ENCODE peak calls at places on chromosome 12, in four cellular contexts. U is AG04450, V is GM23248, Y is GM12878. S is an unnamed sample.

GRCh38 chr12:14256139-14256538 is 109.3 kb upstream of the ATF7IP start:
- DNase-seq in U (no peak), V (peak; percentile 79), Y (no peak), S (no peak)

GRCh38 chr12:120376416-120376815 is 7.5 kb upstream of the MSI1 start:
- DNase-seq in U (no peak), V (no peak), Y (no peak), S (no peak)

GRCh38 chr12:105102673-105103072 is 4.9 kb upstream of the WASHC4 start:
- DNase-seq in U (no peak), V (no peak), Y (no peak), S (no peak)

GRCh38 chr12:96220902-96221301 is 26.7 kb downstream of the ELK3 start:
- DNase-seq in U (no peak), V (peak; percentile 80), Y (no peak), S (no peak)

GRCh38 chr12:62834971-62835547 is 99.9 kb downstream of the PPM1H start:
- DNase-seq in U (no peak), V (peak; percentile 67), Y (peak; percentile 26), S (no peak)

GRCh38 chr12:122558721-122559641 is 31.9 kb downstream of the KNTC1 start:
- DNase-seq in U (no peak), V (no peak), Y (no peak), S (peak; percentile 67)

GRCh38 chr12:85836716-85837100 is 499 bp upstream of the RASSF9 start:
- DNase-seq in U (no peak), V (no peak), Y (no peak), S (no peak)

GRCh38 chr12:77816196-77816595 is 14.5 kb upstream of the NAV3 start:
- DNase-seq in U (no peak), V (no peak), Y (peak; percentile 45), S (no peak)

GRCh38 chr12:2495452-2496112 is 299.2 kb upstream of the FKBP4 start:
- DNase-seq in U (no peak), V (no peak), Y (no peak), S (no peak)

GRCh38 chr12:110355080-110355479 is 48.4 kb downstream of the ANAPC7 start:
- DNase-seq in U (no peak), V (peak; percentile 44), Y (no peak), S (peak; percentile 74)

GRCh38 chr12:117695956-117696355 is 272.8 kb downstream of the KSR2 start:
- DNase-seq in U (no peak), V (no peak), Y (no peak), S (no peak)

GRCh38 chr12:14417717-14418116 is 52.2 kb downstream of the ATF7IP start:
- DNase-seq in U (peak; percentile 76), V (peak; percentile 80), Y (no peak), S (peak; percentile 47)

GRCh38 chr12:13229504-13229903 is 33.0 kb downstream of the EMP1 start:
- DNase-seq in U (no peak), V (no peak), Y (no peak), S (no peak)

DNA sequence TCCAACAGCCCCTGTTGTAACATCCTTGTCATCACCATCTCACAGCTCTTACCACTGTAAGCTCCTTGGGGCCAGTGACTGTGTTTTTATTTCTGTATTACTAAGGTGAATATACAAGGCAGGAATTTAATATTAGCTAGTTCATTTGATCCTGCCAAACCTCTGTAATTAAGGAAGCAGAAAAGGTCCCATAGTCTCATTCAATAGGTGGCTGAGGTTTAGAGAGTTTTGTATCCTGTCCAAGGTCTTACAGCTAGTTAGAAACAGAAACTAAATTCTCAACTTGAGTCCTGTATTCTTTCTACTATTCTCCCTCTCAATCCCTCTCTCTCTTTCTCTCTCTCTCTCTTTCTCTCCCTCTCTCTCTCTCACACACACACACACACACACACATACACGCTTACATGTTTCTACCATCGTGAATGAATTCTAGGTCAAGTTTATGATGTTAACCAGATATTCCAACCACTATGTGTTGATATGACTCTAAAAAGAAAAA is 543 bp upstream of the GLIPR1 start:
- DNase-seq in U (no peak), V (peak; percentile 82), Y (no peak), S (peak; percentile 47)
- H3K27ac ChIP-seq in U (peak overlapping the region; percentile 82), V (peak overlapping the region; percentile 93), Y (peak overlapping the region; percentile 88), S (peak overlapping the region; percentile 62)

DNA sequence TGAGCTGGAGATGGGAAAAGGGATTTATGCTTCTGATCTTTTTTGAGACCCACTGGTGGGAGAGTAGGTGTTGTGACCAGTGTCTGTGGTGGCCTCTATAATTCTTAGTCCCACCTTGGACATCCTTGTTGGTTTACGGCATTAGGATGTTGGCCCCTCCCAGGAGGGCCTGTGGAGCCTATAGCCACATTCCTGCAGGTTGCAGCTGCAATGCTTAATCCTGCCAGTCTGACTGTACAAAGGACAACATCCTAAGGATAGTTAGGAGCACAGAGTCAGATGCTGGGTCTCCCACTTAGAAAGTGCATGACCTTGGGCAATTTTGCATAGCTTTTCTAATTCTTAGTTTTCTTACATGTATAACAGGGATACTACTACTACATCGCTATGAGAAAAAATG is 150.9 kb upstream of the SLC38A2 start:
- DNase-seq in U (no peak), V (no peak), Y (no peak), S (no peak)
- H3K27ac ChIP-seq in U (peak overlapping the region; percentile 75), V (peak overlapping the region; percentile 98), Y (no peak overlapping the region), S (no peak overlapping the region)

GRCh38 chr12:124396544-124397398 is 101.9 kb downstream of the RFLNA start:
- DNase-seq in U (no peak), V (no peak), Y (no peak), S (no peak)

GRCh38 chr12:124399622-124400021 is 104.7 kb downstream of the RFLNA start:
- DNase-seq in U (no peak), V (peak; percentile 40), Y (no peak), S (peak; percentile 42)

GRCh38 chr12:124397399-124397679 is 102.4 kb downstream of the RFLNA start:
- DNase-seq in U (no peak), V (no peak), Y (no peak), S (no peak)

GRCh38 chr12:124398578-124399227 is 103.8 kb downstream of the RFLNA start:
- DNase-seq in U (no peak), V (no peak), Y (no peak), S (no peak)

GRCh38 chr12:124397807-124398577 is 103.1 kb downstream of the RFLNA start:
- DNase-seq in U (no peak), V (peak; percentile 57), Y (no peak), S (no peak)
- H3K27ac ChIP-seq in U (no peak overlapping the region), V (no peak overlapping the region), Y (no peak overlapping the region), S (no peak overlapping the region)

GRCh38 chr12:124906606-124907261 is 7.7 kb downstream of the UBC start:
- DNase-seq in U (peak; percentile 76), V (peak; percentile 89), Y (peak; percentile 87), S (peak; percentile 96)
- H3K27ac ChIP-seq in U (no peak overlapping the region), V (no peak overlapping the region), Y (peak overlapping the region; percentile 47), S (peak overlapping the region; percentile 23)

S was measured in OCI-LY7.